ENCODE peak calls at places on chromosomes 4 and X, in six cellular contexts. P, X, M, Q, H and U are unnamed samples.

GRCh38 chr4:98406819-98407218 is 145.6 kb downstream of the RAP1GDS1 start:
- DNase-seq in P (no peak), X (peak), M (no peak), Q (no peak), H (peak), U (no peak)

GRCh38 chrX:23434356-23434884 is 99.8 kb downstream of the PTCHD1 start:
- DNase-seq in P (peak), X (no peak), M (peak), Q (peak), H (no peak), U (no peak)

GRCh38 chr4:69830529-69831269 is 29.2 kb downstream of the SULT1E1 start:
- DNase-seq in P (peak), X (no peak), M (peak), Q (peak), H (no peak), U (no peak)

GRCh38 chr4:41939016-41939623 is 3.9 kb downstream of the TMEM33 start:
- DNase-seq in P (no peak), X (no peak), M (peak), Q (no peak), H (no peak), U (no peak)

GRCh38 chrX:13932416-13932815 is 97.3 kb downstream of the GEMIN8 start:
- DNase-seq in P (no peak), X (no peak), M (no peak), Q (no peak), H (no peak), U (no peak)

GRCh38 chrX:1417921-1418875 is 26.3 kb upstream of the SLC25A6 start:
- DNase-seq in P (no peak), X (no peak), M (no peak), Q (no peak), H (no peak), U (no peak)

GRCh38 chrX:48697182-48697727 is 721 bp downstream of the SUV39H1 start:
- DNase-seq in P (no peak), X (no peak), M (no peak), Q (no peak), H (no peak), U (peak)

GRCh38 chr4:185363251-185363650 is 32.5 kb downstream of the LRP2BP start:
- DNase-seq in P (no peak), X (no peak), M (no peak), Q (no peak), H (no peak), U (no peak)

GRCh38 chr4:74394476-74395136 is 29.7 kb downstream of the EREG start:
- DNase-seq in P (peak), X (no peak), M (peak), Q (no peak), H (no peak), U (no peak)

GRCh38 chr4:55083771-55084170 is 41.6 kb downstream of the KDR start:
- DNase-seq in P (no peak), X (no peak), M (no peak), Q (no peak), H (no peak), U (no peak)

GRCh38 chrX:75596178-75596577 is 73.3 kb upstream of the ZDHHC15 start:
- DNase-seq in P (no peak), X (no peak), M (no peak), Q (no peak), H (no peak), U (no peak)

GRCh38 chrX:134990475-134991473 is at the start of gene SMIM10:
- DNase-seq in P (peak), X (no peak), M (peak), Q (peak), H (peak), U (peak)

GRCh38 chr4:67909910-67910905 is 26.4 kb upstream of the TMPRSS11D start:
- DNase-seq in P (no peak), X (no peak), M (peak), Q (no peak), H (no peak), U (peak)

GRCh38 chrX:17435476-17435875 is 60.5 kb downstream of the NHS start:
- DNase-seq in P (no peak), X (no peak), M (no peak), Q (no peak), H (no peak), U (no peak)

GRCh38 chrX:9581771-9582396 is 117.0 kb downstream of the TBL1X start:
- DNase-seq in P (no peak), X (no peak), M (no peak), Q (no peak), H (no peak), U (no peak)

GRCh38 chr4:26866203-26866602 is 5.6 kb downstream of the STIM2 start:
- DNase-seq in P (no peak), X (no peak), M (no peak), Q (no peak), H (no peak), U (no peak)

GRCh38 chr4:7297881-7298280 is 105.5 kb downstream of the SORCS2 start:
- DNase-seq in P (no peak), X (no peak), M (no peak), Q (no peak), H (no peak), U (no peak)

GRCh38 chr4:141643557-141643956 is 7.2 kb downstream of the IL15 start:
- DNase-seq in P (peak), X (peak), M (peak), Q (no peak), H (no peak), U (peak)

GRCh38 chrX:79933938-79934337 is 80.6 kb upstream of the TBX22 start:
- DNase-seq in P (no peak), X (no peak), M (no peak), Q (no peak), H (no peak), U (no peak)

GRCh38 chr4:113908829-113909228 is 70.6 kb downstream of the ARSJ start:
- DNase-seq in P (no peak), X (no peak), M (no peak), Q (no peak), H (no peak), U (no peak)

GRCh38 chr4:147777456-147778091 is 45.7 kb downstream of the ARHGAP10 start:
- DNase-seq in P (peak), X (no peak), M (peak), Q (no peak), H (no peak), U (peak)

GRCh38 chrX:13489451-13489850 is 80.0 kb upstream of the EGFL6 start:
- DNase-seq in P (peak), X (no peak), M (peak), Q (peak), H (no peak), U (peak)

GRCh38 chr4:152981278-152981677 is 45.2 kb downstream of the FHDC1 start:
- DNase-seq in P (peak), X (no peak), M (peak), Q (no peak), H (no peak), U (no peak)

GRCh38 chr4:57147335-57148060 is 37.3 kb upstream of the IGFBP7 start:
- DNase-seq in P (no peak), X (no peak), M (no peak), Q (no peak), H (no peak), U (peak)

GRCh38 chrX:72569786-72570185 is 2.9 kb downstream of the HDAC8 start:
- DNase-seq in P (peak), X (no peak), M (peak), Q (no peak), H (no peak), U (peak)

GRCh38 chrX:68634649-68635227 is 12.7 kb upstream of the STARD8 start:
- DNase-seq in P (no peak), X (no peak), M (no peak), Q (no peak), H (no peak), U (no peak)

GRCh38 chr4:24881508-24882071 is 31.3 kb downstream of the CCDC149 start:
- DNase-seq in P (no peak), X (no peak), M (peak), Q (no peak), H (no peak), U (no peak)

GRCh38 chr4:20354120-20354519 is 102.4 kb downstream of the SLIT2 start:
- DNase-seq in P (peak), X (no peak), M (no peak), Q (no peak), H (no peak), U (no peak)

GRCh38 chrX:107483976-107484726 is 34.7 kb downstream of the FRMPD3 start:
- DNase-seq in P (no peak), X (no peak), M (no peak), Q (no peak), H (peak), U (peak)